ENCODE peak calls at places on chromosomes 16 and 17, in seven cellular contexts. A is pancreas, K is cardiac fibroblast, V is astrocyte, N is right lobe of liver, O is MM.1S, H is psoas muscle. I is an unnamed sample.

GRCh38 chr17:49454050-49454449 is 39.4 kb upstream of the PHB1 start:
- DNase-seq in A (peak; percentile 17), K (peak; percentile 20), V (peak; percentile 40), N (no peak), O (no peak), H (no peak), I (no peak)

GRCh38 chr16:88957887-88958577 is 19.0 kb downstream of the CBFA2T3 start:
- DNase-seq in A (no peak), K (no peak), V (no peak), N (no peak), O (no peak), H (peak; percentile 58), I (no peak)

GRCh38 chr16:56932588-56933265 is 785 bp downstream of the HERPUD1 start:
- DNase-seq in A (peak; percentile 80), K (peak; percentile 84), V (peak; percentile 48), N (peak; percentile 92), O (peak; percentile 57), H (peak; percentile 89), I (peak; percentile 45)

GRCh38 chr17:50934672-50935200 is 68.6 kb upstream of the TOB1 start:
- DNase-seq in A (peak; percentile 47), K (no peak), V (no peak), N (no peak), O (no peak), H (peak; percentile 49), I (no peak)

GRCh38 chr16:26983426-26983825 is 83.3 kb upstream of the C16orf82 start:
- DNase-seq in A (no peak), K (peak; percentile 19), V (peak; percentile 74), N (no peak), O (no peak), H (no peak), I (no peak)

GRCh38 chr17:63382136-63382535 is 64.0 kb downstream of the CYB561 start:
- DNase-seq in A (no peak), K (no peak), V (peak; percentile 42), N (no peak), O (no peak), H (no peak), I (no peak)

GRCh38 chr17:27810211-27810901 is 10.0 kb upstream of the NOS2 start:
- DNase-seq in A (no peak), K (no peak), V (no peak), N (no peak), O (peak; percentile 57), H (no peak), I (peak; percentile 63)

GRCh38 chr17:81682565-81683207 is 911 bp downstream of the ARL16 start:
- DNase-seq in A (no peak), K (peak; percentile 14), V (no peak), N (no peak), O (no peak), H (no peak), I (no peak)

GRCh38 chr17:62968445-62968923 is 2.4 kb downstream of the TANC2 start:
- DNase-seq in A (peak; percentile 51), K (peak; percentile 94), V (peak; percentile 85), N (no peak), O (peak; percentile 85), H (no peak), I (peak; percentile 88)

GRCh38 chr17:40318835-40319332 is 9.9 kb downstream of the RARA start:
- DNase-seq in A (no peak), K (no peak), V (no peak), N (peak; percentile 53), O (no peak), H (no peak), I (no peak)

GRCh38 chr17:80477647-80478478 is 1.5 kb upstream of the NPTX1 start:
- DNase-seq in A (no peak), K (peak; percentile 59), V (no peak), N (no peak), O (no peak), H (peak; percentile 81), I (peak; percentile 77)

GRCh38 chr17:19263621-19264010 is 26.4 kb downstream of the EPN2 start:
- DNase-seq in A (no peak), K (peak; percentile 77), V (peak; percentile 63), N (no peak), O (no peak), H (peak; percentile 82), I (no peak)

GRCh38 chr17:48494335-48494734 is 36.5 kb downstream of the HOXB1 start:
- DNase-seq in A (no peak), K (peak; percentile 81), V (peak; percentile 87), N (no peak), O (no peak), H (no peak), I (no peak)

GRCh38 chr17:76840443-76840767 is 27.8 kb upstream of the MGAT5B start:
- DNase-seq in A (no peak), K (no peak), V (no peak), N (no peak), O (no peak), H (no peak), I (no peak)

GRCh38 chr16:576823-577201 is 7.0 kb downstream of the PIGQ start:
- DNase-seq in A (no peak), K (no peak), V (no peak), N (no peak), O (no peak), H (no peak), I (no peak)

GRCh38 chr16:27355610-27356009 is 41.8 kb downstream of the IL4R start:
- DNase-seq in A (peak; percentile 21), K (peak; percentile 71), V (no peak), N (peak; percentile 61), O (no peak), H (peak; percentile 64), I (no peak)

GRCh38 chr17:80836658-80836965 is 155.0 kb upstream of the CHMP6 start:
- DNase-seq in A (no peak), K (no peak), V (no peak), N (no peak), O (no peak), H (no peak), I (no peak)

GRCh38 chr16:3141781-3142311 is 7.0 kb downstream of the ZNF213 start:
- DNase-seq in A (no peak), K (no peak), V (no peak), N (peak; percentile 46), O (no peak), H (no peak), I (no peak)

GRCh38 chr17:82813299-82814051 is 26.3 kb downstream of the ZNF750 start:
- DNase-seq in A (no peak), K (no peak), V (no peak), N (no peak), O (no peak), H (no peak), I (no peak)

GRCh38 chr17:3888343-3889171 is 4.3 kb downstream of the CAMKK1 start:
- DNase-seq in A (no peak), K (peak; percentile 90), V (peak; percentile 89), N (no peak), O (no peak), H (peak; percentile 90), I (no peak)

GRCh38 chr16:80437707-80438106 is 103.1 kb upstream of the DYNLRB2 start:
- DNase-seq in A (no peak), K (no peak), V (no peak), N (no peak), O (no peak), H (no peak), I (no peak)
- TF ChIP-seq CTCF in A (no peak), K (no peak), V (no peak), N (peak; percentile 13), O (no peak), H (no peak), I (no peak)

GRCh38 chr17:979539-980405 is at the start of gene NXN:
- DNase-seq in A (peak; percentile 90), K (peak; percentile 70), V (peak; percentile 36), N (peak; percentile 93), O (peak; percentile 75), H (peak; percentile 95), I (peak; percentile 99)
- TF ChIP-seq CTCF in A (no peak), K (no peak), V (no peak), N (no peak), O (no peak), H (peak; percentile 33), I (no peak)

GRCh38 chr17:43324205-43324893 is 74.4 kb upstream of the ARL4D start:
- DNase-seq in A (no peak), K (no peak), V (no peak), N (no peak), O (peak; percentile 29), H (no peak), I (no peak)
- TF ChIP-seq CTCF in A (no peak), K (peak; percentile 12), V (no peak), N (no peak), O (peak; percentile 38), H (peak; percentile 24), I (no peak)

GRCh38 chr16:68978303-68978954 is 127.0 kb upstream of the HAS3 start:
- DNase-seq in A (no peak), K (no peak), V (no peak), N (no peak), O (no peak), H (no peak), I (no peak)

GRCh38 chr16:68973611-68974120 is 130.3 kb downstream of the TANGO6 start:
- DNase-seq in A (no peak), K (no peak), V (no peak), N (no peak), O (no peak), H (no peak), I (no peak)

GRCh38 chr16:68972008-68972407 is 128.7 kb downstream of the TANGO6 start:
- DNase-seq in A (no peak), K (no peak), V (no peak), N (no peak), O (no peak), H (no peak), I (no peak)

GRCh38 chr16:68969338-68969737 is 126.0 kb downstream of the TANGO6 start:
- DNase-seq in A (no peak), K (no peak), V (no peak), N (no peak), O (no peak), H (no peak), I (no peak)

DNA sequence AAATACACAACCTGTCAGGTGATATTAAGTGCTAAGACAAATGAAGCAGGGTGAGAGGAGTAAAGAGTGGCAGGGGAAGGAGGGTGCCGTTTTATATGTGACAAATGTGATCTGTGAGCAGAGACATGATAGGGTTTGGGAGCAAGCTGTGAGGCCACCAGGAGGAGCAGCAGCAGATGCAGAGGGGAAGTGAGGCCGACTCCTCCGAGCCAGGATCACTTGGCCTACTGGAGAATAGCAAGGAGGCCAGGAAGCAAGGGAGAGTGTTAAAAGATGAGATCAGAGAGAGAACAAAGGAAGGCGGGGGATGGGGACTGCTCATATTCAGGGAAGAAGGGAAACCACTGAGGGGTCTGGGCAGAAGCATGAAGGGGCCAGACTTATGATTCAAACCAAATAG is 129.4 kb downstream of the TANGO6 start:
- DNase-seq in A (no peak), K (peak; percentile 85), V (peak; percentile 70), N (no peak), O (no peak), H (no peak), I (no peak)
- TF ChIP-seq CTCF in A (no peak), K (peak; percentile 75), V (peak; percentile 24), N (no peak), O (no peak), H (no peak), I (no peak)